ENCODE peak calls at places on chromosome 11, in five cellular contexts. Q is epithelial cell of esophagus; W is astrocyte of the spinal cord; J is cardiac muscle cell; B is CD8-positive, alpha-beta T cell. A is an unnamed sample.

GRCh38 chr11:132471491-132471890 is 1060.8 kb downstream of the OPCML start:
- DNase-seq in Q (peak), W (no peak), J (peak), B (no peak), A (no peak)

GRCh38 chr11:11519184-11519583 is 102.6 kb downstream of the GALNT18 start:
- DNase-seq in Q (peak), W (no peak), J (no peak), B (no peak), A (no peak)

GRCh38 chr11:79456501-79456900 is 15.7 kb upstream of the TENM4 start:
- DNase-seq in Q (no peak), W (no peak), J (no peak), B (no peak), A (no peak)

GRCh38 chr11:126115820-126116319 is 53.2 kb upstream of the CDON start:
- DNase-seq in Q (peak), W (peak), J (peak), B (no peak), A (peak)

GRCh38 chr11:57031541-57031940 is 42.8 kb downstream of the OR5AK2 start:
- DNase-seq in Q (no peak), W (no peak), J (peak), B (no peak), A (no peak)

GRCh38 chr11:10641314-10642206 is 52.0 kb downstream of the IRAG1 start:
- DNase-seq in Q (no peak), W (no peak), J (no peak), B (no peak), A (no peak)

GRCh38 chr11:9002920-9003572 is 755 bp downstream of the NRIP3 start:
- DNase-seq in Q (no peak), W (no peak), J (no peak), B (no peak), A (no peak)

GRCh38 chr11:117840881-117841581 is 16.5 kb upstream of the FXYD2 start:
- DNase-seq in Q (no peak), W (no peak), J (no peak), B (no peak), A (no peak)

GRCh38 chr11:99505319-99505718 is 484.6 kb downstream of the CNTN5 start:
- DNase-seq in Q (no peak), W (peak), J (peak), B (no peak), A (no peak)

GRCh38 chr11:110939471-110939870 is 227.2 kb upstream of the ARHGAP20 start:
- DNase-seq in Q (no peak), W (no peak), J (no peak), B (no peak), A (no peak)

GRCh38 chr11:119782673-119783072 is 53.7 kb upstream of the NECTIN1 start:
- DNase-seq in Q (no peak), W (peak), J (no peak), B (no peak), A (no peak)

GRCh38 chr11:48093795-48094642 is 113.7 kb downstream of the PTPRJ start:
- DNase-seq in Q (peak), W (no peak), J (peak), B (no peak), A (no peak)

GRCh38 chr11:31818874-31819331 is 7.8 kb upstream of the PAX6 start:
- DNase-seq in Q (no peak), W (no peak), J (no peak), B (no peak), A (no peak)

GRCh38 chr11:78037056-78037455 is 14.0 kb upstream of the KCTD14 start:
- DNase-seq in Q (peak), W (no peak), J (no peak), B (no peak), A (no peak)

GRCh38 chr11:95092549-95093324 is 3.1 kb downstream of the ENDOD1 start:
- DNase-seq in Q (peak), W (peak), J (peak), B (no peak), A (no peak)

GRCh38 chr11:126153999-126154398 is 57.5 kb downstream of the RPUSD4 start:
- DNase-seq in Q (peak), W (peak), J (peak), B (no peak), A (no peak)

GRCh38 chr11:95419915-95420314 is 188.9 kb upstream of the SESN3 start:
- DNase-seq in Q (peak), W (peak), J (peak), B (no peak), A (no peak)

GRCh38 chr11:76674517-76675400 is 4.2 kb upstream of the LRRC32 start:
- DNase-seq in Q (no peak), W (no peak), J (no peak), B (no peak), A (no peak)

GRCh38 chr11:14537134-14537599 is 17.0 kb upstream of the PSMA1 start:
- DNase-seq in Q (peak), W (peak), J (peak), B (peak), A (no peak)

GRCh38 chr11:7227724-7228123 is 24.0 kb upstream of the SYT9 start:
- DNase-seq in Q (no peak), W (no peak), J (no peak), B (no peak), A (no peak)

GRCh38 chr11:125301301-125301700 is 136.8 kb downstream of the PKNOX2 start:
- DNase-seq in Q (no peak), W (peak), J (no peak), B (no peak), A (no peak)

GRCh38 chr11:108852701-108853100 is 187.8 kb downstream of the DDX10 start:
- DNase-seq in Q (no peak), W (no peak), J (peak), B (no peak), A (no peak)

GRCh38 chr11:74604311-74604710 is 11.9 kb downstream of the POLD3 start:
- DNase-seq in Q (no peak), W (no peak), J (no peak), B (no peak), A (no peak)

GRCh38 chr11:58316142-58316541 is 42.7 kb downstream of the OR5B17 start:
- DNase-seq in Q (peak), W (peak), J (no peak), B (no peak), A (no peak)

GRCh38 chr11:119376197-119376847 is 5.2 kb downstream of the USP2 start:
- DNase-seq in Q (peak), W (no peak), J (no peak), B (no peak), A (no peak)

GRCh38 chr11:126588630-126589491 is 233.4 kb downstream of the ST3GAL4 start:
- DNase-seq in Q (no peak), W (no peak), J (no peak), B (no peak), A (no peak)

GRCh38 chr11:14320020-14320419 is 39.0 kb downstream of the RRAS2 start:
- DNase-seq in Q (no peak), W (peak), J (no peak), B (peak), A (no peak)

GRCh38 chr11:60855726-60856633 is at the start of gene PTGDR2:
- DNase-seq in Q (no peak), W (no peak), J (peak), B (no peak), A (no peak)

GRCh38 chr11:87926250-87926970 is 248.8 kb downstream of the RAB38 start:
- DNase-seq in Q (peak), W (peak), J (peak), B (no peak), A (no peak)

GRCh38 chr11:13169709-13170108 is 107.9 kb upstream of the BMAL1 start:
- DNase-seq in Q (peak), W (peak), J (peak), B (no peak), A (no peak)

GRCh38 chr11:83257638-83258229 is 28.4 kb downstream of the CCDC90B start:
- DNase-seq in Q (peak), W (peak), J (peak), B (no peak), A (no peak)

GRCh38 chr11:110287537-110287936 is 8.9 kb downstream of the RDX start:
- DNase-seq in Q (no peak), W (no peak), J (no peak), B (no peak), A (no peak)

GRCh38 chr11:34855754-34856095 is 60.5 kb downstream of the APIP start:
- DNase-seq in Q (no peak), W (no peak), J (no peak), B (no peak), A (no peak)
- TF ChIP-seq CTCF in Q (no peak), W (no peak), J (no peak), B (no peak), A (no peak)

GRCh38 chr11:22666700-22667439 is 459 bp downstream of the GAS2 start:
- DNase-seq in Q (peak), W (peak), J (peak), B (no peak), A (peak)
- TF ChIP-seq CTCF in Q (no peak), W (no peak), J (no peak), B (no peak), A (peak)

GRCh38 chr11:45265963-45266692 is 20.0 kb downstream of the SYT13 start:
- DNase-seq in Q (peak), W (no peak), J (no peak), B (no peak), A (no peak)

GRCh38 chr11:45267660-45268340 is 18.3 kb downstream of the SYT13 start:
- DNase-seq in Q (no peak), W (no peak), J (no peak), B (no peak), A (no peak)

GRCh38 chr11:45264839-45265515 is 21.2 kb downstream of the SYT13 start:
- DNase-seq in Q (peak), W (peak), J (peak), B (no peak), A (no peak)

GRCh38 chr11:45269678-45270077 is 16.5 kb downstream of the SYT13 start:
- DNase-seq in Q (no peak), W (no peak), J (no peak), B (no peak), A (no peak)

DNA sequence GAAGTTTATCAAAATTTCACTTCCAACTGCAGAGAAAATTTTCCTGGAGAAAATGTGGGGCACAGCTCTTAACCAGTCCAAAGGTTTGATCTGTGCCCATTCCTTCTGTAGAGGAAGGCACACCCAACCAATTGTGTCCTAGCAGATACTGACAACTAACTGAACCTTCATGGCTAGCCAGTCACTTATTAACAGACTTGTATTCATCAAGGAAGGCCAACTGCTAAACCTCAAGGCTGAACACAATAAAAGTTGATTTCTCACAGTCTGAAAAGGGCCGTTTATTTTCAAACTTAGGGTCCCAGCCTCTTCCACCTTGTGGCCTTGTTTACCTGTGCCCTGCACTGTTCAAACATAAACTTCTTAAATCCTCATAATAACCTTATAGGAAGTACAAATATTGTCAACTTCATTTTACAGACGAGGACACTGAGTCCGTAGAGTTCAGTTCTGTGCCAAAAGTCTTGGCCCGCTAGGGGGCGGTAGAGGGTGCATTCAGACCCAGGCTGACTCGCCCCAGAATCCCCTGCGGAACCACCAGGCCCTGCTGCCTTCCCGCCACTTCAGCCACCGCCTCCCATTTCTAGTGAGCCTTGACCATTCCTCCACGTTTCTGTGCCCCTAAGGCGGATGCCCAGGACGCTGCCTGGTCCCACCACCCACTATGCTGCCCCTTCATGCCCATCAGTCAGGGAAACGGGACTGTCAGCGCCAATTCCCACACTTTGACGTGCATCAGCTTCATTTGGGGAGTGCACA is 19.3 kb downstream of the SYT13 start:
- DNase-seq in Q (no peak), W (no peak), J (no peak), B (no peak), A (no peak)
- TF ChIP-seq CTCF in Q (peak), W (peak), J (peak), B (no peak), A (peak)

GRCh38 chr11:104547996-104548661 is 350.1 kb downstream of the CASP12 start:
- DNase-seq in Q (peak), W (peak), J (peak), B (no peak), A (no peak)
- TF ChIP-seq CTCF in Q (no peak), W (no peak), J (no peak), B (no peak), A (no peak)

GRCh38 chr11:71120346-71120963 is 131.9 kb downstream of the SHANK2 start:
- DNase-seq in Q (peak), W (no peak), J (peak), B (no peak), A (peak)
- TF ChIP-seq CTCF in Q (peak), W (peak), J (peak), B (no peak), A (peak)

GRCh38 chr11:396948-397548 is 3.0 kb downstream of the PKP3 start:
- DNase-seq in Q (no peak), W (peak), J (peak), B (no peak), A (no peak)
- TF ChIP-seq CTCF in Q (no peak), W (peak), J (peak), B (no peak), A (no peak)

GRCh38 chr11:27720277-27720830 is 20.1 kb upstream of the BDNF start:
- DNase-seq in Q (peak), W (peak), J (peak), B (no peak), A (peak)
- TF ChIP-seq CTCF in Q (peak), W (peak), J (peak), B (no peak), A (peak)

GRCh38 chr11:122020902-122021301 is 95.1 kb downstream of the BLID start:
- DNase-seq in Q (no peak), W (no peak), J (peak), B (no peak), A (no peak)
- TF ChIP-seq CTCF in Q (no peak), W (peak), J (peak), B (no peak), A (peak)